ENCODE peak calls at places on chromosomes 7 and 10, in seven cellular contexts. X, B, C, S, E, U and I are unnamed samples.

GRCh38 chr7:106817098-106817497 is 48.0 kb upstream of the PIK3CG start:
- DNase-seq in X (no peak), B (no peak), C (no peak), S (no peak), E (no peak), U (no peak), I (no peak)

GRCh38 chr7:55055479-55055878 is 36.7 kb downstream of the EGFR start:
- DNase-seq in X (no peak), B (no peak), C (peak), S (no peak), E (no peak), U (no peak), I (no peak)

GRCh38 chr10:78299861-78300453 is 266.3 kb downstream of the RPS24 start:
- DNase-seq in X (no peak), B (no peak), C (no peak), S (peak), E (no peak), U (no peak), I (no peak)

GRCh38 chr7:73850212-73850611 is 7.9 kb upstream of the METTL27 start:
- DNase-seq in X (no peak), B (no peak), C (no peak), S (no peak), E (no peak), U (no peak), I (no peak)

GRCh38 chr10:79042639-79043411 is 25.9 kb upstream of the ZMIZ1 start:
- DNase-seq in X (no peak), B (no peak), C (peak), S (no peak), E (no peak), U (no peak), I (no peak)

GRCh38 chr10:3427316-3427715 is 254.7 kb upstream of the PITRM1 start:
- DNase-seq in X (no peak), B (no peak), C (peak), S (no peak), E (no peak), U (no peak), I (no peak)

GRCh38 chr10:77550378-77550777 is 87.2 kb downstream of the KCNMA1 start:
- DNase-seq in X (no peak), B (no peak), C (no peak), S (no peak), E (no peak), U (no peak), I (no peak)

GRCh38 chr10:13222151-13222550 is 12.0 kb downstream of the UCMA start:
- DNase-seq in X (no peak), B (no peak), C (no peak), S (no peak), E (no peak), U (no peak), I (no peak)

GRCh38 chr7:42233166-42233565 is 3.8 kb downstream of the GLI3 start:
- DNase-seq in X (no peak), B (no peak), C (peak), S (no peak), E (no peak), U (no peak), I (peak)

GRCh38 chr10:121608669-121609190 is 10.5 kb upstream of the FGFR2 start:
- DNase-seq in X (no peak), B (peak), C (no peak), S (peak), E (peak), U (peak), I (peak)

GRCh38 chr10:48399056-48399541 is 92.6 kb downstream of the MAPK8 start:
- DNase-seq in X (no peak), B (no peak), C (no peak), S (no peak), E (no peak), U (no peak), I (no peak)

GRCh38 chr10:99431190-99431549 is 746 bp upstream of the GOT1 start:
- DNase-seq in X (no peak), B (peak), C (peak), S (peak), E (peak), U (peak), I (peak)

DNA sequence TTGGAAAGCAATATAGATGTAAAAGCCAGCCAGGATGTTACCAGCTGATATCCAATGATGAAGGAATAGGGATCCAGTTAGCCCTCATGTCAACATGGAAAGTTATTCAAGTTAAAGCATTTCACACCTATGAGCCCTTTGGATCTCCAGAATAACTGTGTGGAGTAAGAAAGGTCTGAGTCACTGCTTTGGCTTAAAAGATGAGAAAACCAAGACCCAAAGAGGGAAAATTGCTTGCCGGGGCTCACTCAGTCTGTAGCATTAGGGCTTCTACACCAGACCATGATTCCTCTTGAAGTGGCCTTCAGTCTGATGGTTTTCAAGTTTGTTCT is 12.6 kb downstream of the LSM5 start:
- DNase-seq in X (no peak), B (no peak), C (no peak), S (no peak), E (no peak), U (no peak), I (no peak)
- H3K4me3 ChIP-seq in X (no peak), B (no peak), C (no peak), S (no peak), E (no peak), U (no peak), I (no peak)

DNA sequence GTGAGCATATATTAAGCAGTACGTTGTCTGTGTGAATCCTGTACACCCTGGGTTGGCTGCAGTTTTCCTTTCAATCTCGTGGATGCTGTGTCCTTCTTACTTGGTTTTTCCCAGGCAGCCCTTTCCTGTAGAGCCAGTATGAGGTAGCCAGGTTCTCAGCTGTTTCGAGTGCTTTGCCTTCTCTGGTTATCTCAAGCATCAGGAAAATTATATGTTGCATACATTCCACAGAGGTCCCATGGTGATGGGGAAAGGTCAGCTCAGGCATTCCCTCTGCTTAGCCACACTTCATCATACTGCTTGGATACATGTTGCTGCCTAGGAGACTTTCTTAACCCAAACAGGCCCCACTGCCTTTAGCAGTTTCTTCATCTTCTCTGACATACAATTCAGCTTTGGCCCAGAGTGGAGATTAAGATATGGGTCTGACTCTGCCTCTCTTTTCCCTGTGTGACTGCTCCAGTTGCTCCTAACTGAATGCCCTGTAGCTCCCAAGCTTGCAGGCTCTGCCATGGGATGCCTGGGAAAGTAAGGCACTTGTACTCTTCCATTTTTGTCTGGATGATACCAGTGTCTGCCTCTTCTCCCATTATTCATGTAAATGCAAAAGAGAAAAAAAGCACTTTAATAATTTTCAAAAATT is 11.3 kb downstream of the GNAI1 start:
- DNase-seq in X (no peak), B (no peak), C (peak), S (no peak), E (no peak), U (no peak), I (no peak)
- H3K4me3 ChIP-seq in X (no peak), B (no peak), C (no peak), S (no peak), E (no peak), U (no peak), I (no peak)

GRCh38 chr10:43078986-43079273 is 2.1 kb downstream of the RET start:
- DNase-seq in X (no peak), B (peak), C (peak), S (no peak), E (peak), U (no peak), I (no peak)
- H3K4me3 ChIP-seq in X (no peak), B (no peak), C (no peak), S (no peak), E (no peak), U (no peak), I (no peak)

GRCh38 chr10:102673235-102673634 is 29.0 kb downstream of the TRIM8 start:
- DNase-seq in X (no peak), B (no peak), C (no peak), S (no peak), E (peak), U (no peak), I (no peak)
- H3K4me3 ChIP-seq in X (no peak), B (no peak), C (no peak), S (no peak), E (no peak), U (no peak), I (no peak)

DNA sequence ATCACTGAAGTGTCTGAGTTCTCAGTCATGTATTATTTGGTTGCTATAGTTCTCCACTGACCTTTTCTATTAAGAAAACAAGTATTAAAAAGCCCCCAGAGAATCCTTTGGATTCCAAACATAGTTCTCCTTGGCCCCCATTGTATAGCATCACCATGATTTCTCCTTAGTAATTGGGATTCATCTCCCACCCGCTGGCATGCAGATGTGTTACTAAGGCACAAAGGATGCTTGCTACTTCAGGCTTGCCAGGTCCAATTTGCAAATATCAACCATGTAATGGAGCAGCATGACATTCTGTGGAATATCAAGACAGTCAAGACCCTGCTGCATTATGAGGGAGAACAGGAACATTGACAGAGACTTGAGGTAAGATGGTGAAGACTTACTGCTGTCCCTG is 94.2 kb downstream of the IQUB start:
- DNase-seq in X (no peak), B (no peak), C (no peak), S (no peak), E (peak), U (no peak), I (no peak)
- H3K4me3 ChIP-seq in X (no peak), B (no peak), C (no peak), S (no peak), E (no peak), U (no peak), I (no peak)

GRCh38 chr7:155802906-155803417 is 9.3 kb downstream of the SHH start:
- DNase-seq in X (no peak), B (no peak), C (no peak), S (no peak), E (peak), U (no peak), I (no peak)
- H3K4me3 ChIP-seq in X (no peak), B (no peak), C (no peak), S (no peak), E (peak), U (no peak), I (no peak)

DNA sequence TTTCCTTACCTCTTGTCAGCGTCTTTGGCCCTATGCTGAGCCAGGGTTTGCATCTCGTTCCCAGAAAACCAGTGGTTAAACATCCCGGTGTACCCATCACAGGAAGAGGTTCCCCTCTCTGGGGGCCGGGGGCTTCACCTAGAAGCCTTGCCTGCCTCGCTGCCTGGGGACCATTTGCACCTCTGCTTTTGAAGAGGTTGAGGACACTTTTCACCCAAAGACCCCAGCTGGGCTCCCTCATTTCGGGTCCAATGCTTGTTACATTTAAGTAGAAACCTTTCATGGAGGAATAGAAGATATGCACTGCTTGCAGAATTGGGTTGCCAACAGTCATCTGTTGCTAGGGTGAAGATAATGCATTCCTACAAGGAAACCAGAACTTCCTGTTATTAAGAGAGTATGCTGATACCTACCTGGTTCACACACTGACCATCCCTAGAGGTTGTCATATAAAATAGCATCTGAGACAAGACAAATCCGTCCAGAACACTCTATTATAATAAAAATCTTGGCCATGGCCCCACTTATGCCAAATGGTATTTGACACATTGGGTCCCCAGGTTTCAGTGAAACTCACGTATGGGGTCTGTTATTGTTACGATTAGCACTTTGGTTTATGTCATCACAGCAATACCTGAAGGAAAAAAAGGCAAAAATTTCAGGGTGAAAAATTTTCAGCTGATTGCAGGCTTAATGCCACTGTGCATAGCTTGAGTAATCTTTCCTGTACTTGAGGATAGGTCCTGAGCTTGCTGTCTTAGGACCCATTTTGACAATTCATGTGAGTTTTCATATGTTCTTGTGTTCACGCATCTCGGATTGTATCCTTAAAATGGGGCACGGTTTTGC is 917 bp downstream of the ZNF365 start:
- DNase-seq in X (no peak), B (no peak), C (peak), S (no peak), E (no peak), U (no peak), I (no peak)
- H3K4me3 ChIP-seq in X (peak), B (no peak), C (no peak), S (peak), E (peak), U (peak), I (no peak)

GRCh38 chr10:114822771-114823463 is 1.3 kb downstream of the FHIP2A start:
- DNase-seq in X (no peak), B (no peak), C (peak), S (no peak), E (no peak), U (no peak), I (peak)

GRCh38 chr10:114824396-114824795 is 2.8 kb downstream of the FHIP2A start:
- DNase-seq in X (no peak), B (no peak), C (no peak), S (no peak), E (no peak), U (no peak), I (no peak)

GRCh38 chr10:114821915-114822770 is 563 bp downstream of the FHIP2A start:
- DNase-seq in X (peak), B (peak), C (peak), S (no peak), E (peak), U (no peak), I (no peak)

GRCh38 chr10:114829160-114829909 is 7.8 kb downstream of the FHIP2A start:
- DNase-seq in X (no peak), B (no peak), C (no peak), S (no peak), E (no peak), U (no peak), I (no peak)

GRCh38 chr10:114825513-114826253 is 4.1 kb downstream of the FHIP2A start:
- DNase-seq in X (no peak), B (no peak), C (peak), S (no peak), E (no peak), U (no peak), I (no peak)
- H3K4me3 ChIP-seq in X (no peak), B (no peak), C (no peak), S (no peak), E (no peak), U (no peak), I (no peak)

GRCh38 chr10:46555366-46555712 is 1.1 kb downstream of the GPRIN2 start:
- DNase-seq in X (no peak), B (no peak), C (no peak), S (no peak), E (peak), U (no peak), I (no peak)
- H3K4me3 ChIP-seq in X (no peak), B (no peak), C (no peak), S (no peak), E (peak), U (peak), I (no peak)

GRCh38 chr7:116524221-116524608 is 621 bp upstream of the CAV1 start:
- DNase-seq in X (no peak), B (no peak), C (no peak), S (no peak), E (no peak), U (no peak), I (no peak)
- H3K4me3 ChIP-seq in X (no peak), B (no peak), C (peak), S (peak), E (peak), U (peak), I (peak)